ENCODE peak calls at places on chromosomes 13 and 19, in seven cellular contexts. P is AG04449, M is endothelial cell, V is foreskin keratinocyte, E is brain microvascular endothelial cell, A is fibroblast of mammary gland, W is breast epithelium. Q is an unnamed sample.

GRCh38 chr19:41928754-41929535 is 696 bp upstream of the ERFL start:
- DNase-seq in P (no peak), M (no peak), V (no peak), E (no peak), A (no peak), W (no peak), Q (no peak)

GRCh38 chr19:6516018-6516658 is 14.0 kb upstream of the TUBB4A start:
- DNase-seq in P (peak; percentile 40), M (peak; percentile 88), V (peak; percentile 91), E (peak; percentile 94), A (peak; percentile 82), W (peak; percentile 73), Q (peak; percentile 54)

GRCh38 chr13:41271456-41272285 is 8.3 kb upstream of the MTRF1 start:
- DNase-seq in P (no peak), M (no peak), V (no peak), E (no peak), A (no peak), W (no peak), Q (no peak)

GRCh38 chr19:53308339-53308811 is 25.2 kb upstream of the ZNF845 start:
- DNase-seq in P (no peak), M (peak; percentile 56), V (no peak), E (no peak), A (peak; percentile 2), W (no peak), Q (no peak)

GRCh38 chr13:63684822-63685221 is 2269.2 kb upstream of the PCDH20 start:
- DNase-seq in P (no peak), M (no peak), V (no peak), E (no peak), A (no peak), W (no peak), Q (no peak)

GRCh38 chr19:40598918-40599307 is 2.3 kb upstream of the LTBP4 start:
- DNase-seq in P (no peak), M (no peak), V (no peak), E (no peak), A (no peak), W (no peak), Q (no peak)

GRCh38 chr13:51942189-51942588 is 69.1 kb downstream of the ATP7B start:
- DNase-seq in P (no peak), M (no peak), V (no peak), E (no peak), A (no peak), W (no peak), Q (no peak)

GRCh38 chr13:42040730-42041016 is 7.8 kb upstream of the DGKH start:
- DNase-seq in P (no peak), M (no peak), V (no peak), E (no peak), A (no peak), W (no peak), Q (no peak)

GRCh38 chr13:80716610-80717081 is 375.7 kb upstream of the SPRY2 start:
- DNase-seq in P (no peak), M (no peak), V (no peak), E (no peak), A (peak; percentile 7), W (no peak), Q (no peak)

GRCh38 chr19:30799854-30800755 is 427.9 kb downstream of the ZNF536 start:
- DNase-seq in P (no peak), M (peak; percentile 73), V (no peak), E (no peak), A (no peak), W (no peak), Q (no peak)

GRCh38 chr13:56166864-56167263 is 973.9 kb upstream of the PRR20A start:
- DNase-seq in P (no peak), M (no peak), V (no peak), E (no peak), A (no peak), W (no peak), Q (no peak)

GRCh38 chr13:100506600-100507422 is 81.8 kb downstream of the GGACT start:
- DNase-seq in P (no peak), M (no peak), V (no peak), E (no peak), A (peak; percentile 10), W (no peak), Q (no peak)

GRCh38 chr19:51688665-51689571 is 4.2 kb upstream of the SPACA6 start:
- DNase-seq in P (peak; percentile 80), M (peak; percentile 79), V (peak; percentile 86), E (peak; percentile 88), A (peak; percentile 92), W (peak; percentile 85), Q (no peak)

GRCh38 chr19:51440846-51441409 is 17.3 kb downstream of the SIGLEC8 start:
- DNase-seq in P (no peak), M (no peak), V (no peak), E (no peak), A (peak; percentile 18), W (no peak), Q (peak; percentile 51)

GRCh38 chr19:21587117-21587461 is 81.7 kb downstream of the ZNF429 start:
- DNase-seq in P (no peak), M (no peak), V (no peak), E (no peak), A (no peak), W (no peak), Q (no peak)

GRCh38 chr13:98875146-98875729 is 102.6 kb downstream of the DOCK9 start:
- DNase-seq in P (no peak), M (no peak), V (no peak), E (no peak), A (no peak), W (no peak), Q (no peak)

GRCh38 chr19:51394045-51394836 is 3.9 kb upstream of the C19orf84 start:
- DNase-seq in P (peak; percentile 89), M (peak; percentile 77), V (peak; percentile 97), E (peak; percentile 98), A (peak; percentile 100), W (peak; percentile 94), Q (peak; percentile 91)

GRCh38 chr13:97810152-97810551 is 143.3 kb upstream of the IPO5 start:
- DNase-seq in P (no peak), M (no peak), V (no peak), E (peak; percentile 7), A (peak; percentile 43), W (no peak), Q (no peak)
- TF ChIP-seq CTCF in P (no peak), M (peak; percentile 32), V (peak; percentile 62), E (peak; percentile 36), A (peak; percentile 62), W (no peak), Q (no peak)

DNA sequence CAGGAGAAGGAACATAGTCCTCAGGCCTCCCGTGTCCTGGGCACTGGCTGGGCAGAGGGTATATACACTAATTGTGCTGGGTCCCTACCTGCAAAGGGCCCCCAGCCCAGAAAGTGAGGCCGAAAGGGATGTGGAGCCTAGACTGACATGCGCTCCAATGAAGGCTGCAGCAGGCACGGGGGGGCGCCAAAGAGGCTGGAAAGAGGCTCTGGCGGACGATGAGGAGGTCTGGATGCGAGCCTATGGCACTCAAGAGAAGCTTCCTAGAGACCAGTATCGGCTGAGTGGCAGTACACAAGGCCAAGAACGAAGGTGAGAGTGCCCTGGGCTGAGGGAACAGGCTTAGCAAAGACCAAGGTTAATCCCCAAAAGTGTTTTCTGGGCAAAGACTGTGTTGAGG is 16.6 kb downstream of the VRK3 start:
- DNase-seq in P (no peak), M (peak; percentile 43), V (no peak), E (no peak), A (no peak), W (no peak), Q (no peak)
- TF ChIP-seq CTCF in P (peak; percentile 17), M (no peak), V (peak; percentile 47), E (peak; percentile 59), A (peak; percentile 14), W (no peak), Q (no peak)

GRCh38 chr19:19033426-19034203 is at the start of the genes ARMC6 and SUGP2:
- DNase-seq in P (peak; percentile 9), M (peak; percentile 90), V (peak; percentile 70), E (peak; percentile 74), A (peak; percentile 79), W (peak; percentile 75), Q (peak; percentile 93)
- TF ChIP-seq CTCF in P (no peak), M (no peak), V (no peak), E (peak; percentile 3), A (no peak), W (peak; percentile 45), Q (no peak)

GRCh38 chr19:11555246-11555645 is 3.8 kb downstream of the ELOF1 start:
- DNase-seq in P (no peak), M (no peak), V (no peak), E (no peak), A (no peak), W (no peak), Q (no peak)

GRCh38 chr19:11563530-11563929 is 4.5 kb upstream of the ELOF1 start:
- DNase-seq in P (no peak), M (no peak), V (no peak), E (no peak), A (no peak), W (no peak), Q (no peak)

GRCh38 chr19:11556634-11557420 is 2.2 kb downstream of the ELOF1 start:
- DNase-seq in P (no peak), M (no peak), V (no peak), E (no peak), A (no peak), W (no peak), Q (no peak)

GRCh38 chr19:11560404-11560988 is 1.5 kb upstream of the ELOF1 start:
- DNase-seq in P (no peak), M (peak; percentile 71), V (peak; percentile 52), E (peak; percentile 77), A (peak; percentile 81), W (no peak), Q (no peak)

GRCh38 chr19:11558881-11559828 is at the start of gene ELOF1:
- DNase-seq in P (peak; percentile 79), M (peak; percentile 93), V (peak; percentile 94), E (peak; percentile 97), A (peak; percentile 97), W (peak; percentile 97), Q (peak; percentile 90)
- TF ChIP-seq CTCF in P (peak; percentile 37), M (no peak), V (peak; percentile 44), E (peak; percentile 44), A (peak; percentile 21), W (no peak), Q (no peak)

DNA sequence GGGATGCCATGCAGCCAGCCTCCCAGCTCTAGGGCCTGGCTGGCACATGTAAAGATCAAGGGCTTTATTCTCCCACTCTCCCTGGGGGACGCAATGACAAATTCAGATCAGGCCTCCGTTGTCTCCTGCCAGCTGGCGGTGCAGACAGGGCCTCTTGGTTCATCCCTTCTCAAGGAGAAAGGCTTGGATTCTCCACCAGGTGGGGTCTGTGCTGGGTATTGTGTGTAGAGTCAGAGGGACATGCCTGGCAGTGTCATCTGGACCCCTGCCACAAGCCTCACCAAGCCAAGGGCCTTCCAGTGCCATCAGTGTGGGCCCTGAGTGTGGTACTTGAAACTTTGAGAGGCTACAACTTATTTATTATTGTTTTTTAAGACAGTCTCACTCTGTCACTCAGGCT is 8.4 kb upstream of the PTPRS start:
- DNase-seq in P (no peak), M (no peak), V (no peak), E (no peak), A (no peak), W (no peak), Q (no peak)
- TF ChIP-seq CTCF in P (peak; percentile 13), M (no peak), V (peak; percentile 5), E (peak; percentile 37), A (no peak), W (no peak), Q (no peak)

GRCh38 chr19:36112678-36113077 is 1.7 kb downstream of the OVOL3 start:
- DNase-seq in P (no peak), M (no peak), V (no peak), E (no peak), A (no peak), W (no peak), Q (no peak)
- TF ChIP-seq CTCF in P (no peak), M (no peak), V (no peak), E (no peak), A (no peak), W (no peak), Q (no peak)

GRCh38 chr13:29924482-29924884 is 74.1 kb upstream of the UBL3 start:
- DNase-seq in P (no peak), M (no peak), V (peak; percentile 90), E (peak; percentile 61), A (peak; percentile 59), W (no peak), Q (no peak)
- TF ChIP-seq CTCF in P (no peak), M (peak; percentile 47), V (no peak), E (no peak), A (no peak), W (no peak), Q (peak; percentile 55)